ENCODE peak calls at places on chromosome 13, in seven cellular contexts. W is adrenal gland, Z is stomach, S is A549, E is body of pancreas, V is heart left ventricle, P is breast epithelium. H is an unnamed sample. For H3K4me1, the result is how much of the 10 kb centered on the place peaks cover.

GRCh38 chr13:51153527-51153926 is 42.5 kb upstream of the C13orf42 start:
- DNase-seq in W (no peak), Z (no peak), S (no peak), E (no peak), V (no peak), P (no peak), H (no peak)

GRCh38 chr13:78777973-78778372 is 119.0 kb upstream of the OBI1 start:
- DNase-seq in W (no peak), Z (no peak), S (no peak), E (no peak), V (no peak), P (no peak), H (no peak)

GRCh38 chr13:34420975-34421719 is 520.9 kb upstream of the NBEA start:
- DNase-seq in W (no peak), Z (no peak), S (no peak), E (no peak), V (no peak), P (peak), H (no peak)

GRCh38 chr13:64591981-64592380 is 2638.2 kb downstream of the PCDH9 start:
- DNase-seq in W (no peak), Z (no peak), S (no peak), E (no peak), V (no peak), P (no peak), H (no peak)

GRCh38 chr13:53522034-53522433 is 493.4 kb downstream of the OLFM4 start:
- DNase-seq in W (no peak), Z (no peak), S (no peak), E (no peak), V (no peak), P (no peak), H (no peak)

GRCh38 chr13:83881917-83882625 is at the start of gene SLITRK1:
- DNase-seq in W (peak), Z (no peak), S (peak), E (peak), V (no peak), P (no peak), H (no peak)

GRCh38 chr13:73879346-73880020 is 254.7 kb downstream of the KLF12 start:
- DNase-seq in W (no peak), Z (no peak), S (no peak), E (no peak), V (no peak), P (no peak), H (no peak)

GRCh38 chr13:67238277-67238859 is 8.2 kb upstream of the PCDH9 start:
- DNase-seq in W (no peak), Z (no peak), S (no peak), E (no peak), V (no peak), P (no peak), H (no peak)

GRCh38 chr13:21670883-21671792 is at the start of gene FGF9:
- DNase-seq in W (peak), Z (peak), S (peak), E (peak), V (peak), P (peak), H (peak)

GRCh38 chr13:112900691-112901091 is 68.3 kb upstream of the MCF2L start:
- DNase-seq in W (no peak), Z (no peak), S (no peak), E (no peak), V (no peak), P (no peak), H (no peak)

GRCh38 chr13:108176685-108177274 is 38.6 kb downstream of the LIG4 start:
- DNase-seq in W (no peak), Z (peak), S (peak), E (peak), V (no peak), P (no peak), H (no peak)

GRCh38 chr13:106083620-106084350 is 451.7 kb downstream of the EFNB2 start:
- DNase-seq in W (no peak), Z (peak), S (peak), E (peak), V (no peak), P (no peak), H (no peak)

GRCh38 chr13:59318320-59318930 is 845.3 kb downstream of the DIAPH3 start:
- DNase-seq in W (peak), Z (peak), S (peak), E (peak), V (peak), P (no peak), H (peak)

GRCh38 chr13:72726721-72727416 is 560 bp downstream of the MZT1 start:
- DNase-seq in W (peak), Z (peak), S (peak), E (peak), V (peak), P (no peak), H (peak)

GRCh38 chr13:100738176-100738855 is 63.7 kb upstream of the TMTC4 start:
- DNase-seq in W (no peak), Z (no peak), S (no peak), E (no peak), V (no peak), P (no peak), H (no peak)

GRCh38 chr13:83350569-83350968 is 531.7 kb downstream of the SLITRK1 start:
- DNase-seq in W (no peak), Z (no peak), S (peak), E (no peak), V (no peak), P (no peak), H (no peak)

GRCh38 chr13:70107125-70107497 is 515 bp upstream of the ATXN8OS start:
- DNase-seq in W (no peak), Z (no peak), S (no peak), E (peak), V (no peak), P (no peak), H (no peak)

GRCh38 chr13:113851826-113852535 is 11.9 kb downstream of the GAS6 start:
- DNase-seq in W (peak), Z (no peak), S (no peak), E (no peak), V (no peak), P (no peak), H (no peak)

GRCh38 chr13:73767191-73767741 is 366.9 kb downstream of the KLF12 start:
- DNase-seq in W (no peak), Z (no peak), S (no peak), E (no peak), V (no peak), P (no peak), H (no peak)

GRCh38 chr13:79913141-79913827 is 427.6 kb downstream of the SPRY2 start:
- DNase-seq in W (no peak), Z (no peak), S (no peak), E (no peak), V (no peak), P (no peak), H (no peak)

GRCh38 chr13:79919109-79919508 is 421.8 kb downstream of the SPRY2 start:
- DNase-seq in W (no peak), Z (no peak), S (no peak), E (no peak), V (no peak), P (no peak), H (no peak)

GRCh38 chr13:79918620-79919019 is 422.3 kb downstream of the SPRY2 start:
- DNase-seq in W (no peak), Z (no peak), S (no peak), E (no peak), V (no peak), P (no peak), H (no peak)

GRCh38 chr13:79915386-79915785 is 425.5 kb downstream of the SPRY2 start:
- DNase-seq in W (no peak), Z (no peak), S (no peak), E (no peak), V (no peak), P (no peak), H (no peak)

DNA sequence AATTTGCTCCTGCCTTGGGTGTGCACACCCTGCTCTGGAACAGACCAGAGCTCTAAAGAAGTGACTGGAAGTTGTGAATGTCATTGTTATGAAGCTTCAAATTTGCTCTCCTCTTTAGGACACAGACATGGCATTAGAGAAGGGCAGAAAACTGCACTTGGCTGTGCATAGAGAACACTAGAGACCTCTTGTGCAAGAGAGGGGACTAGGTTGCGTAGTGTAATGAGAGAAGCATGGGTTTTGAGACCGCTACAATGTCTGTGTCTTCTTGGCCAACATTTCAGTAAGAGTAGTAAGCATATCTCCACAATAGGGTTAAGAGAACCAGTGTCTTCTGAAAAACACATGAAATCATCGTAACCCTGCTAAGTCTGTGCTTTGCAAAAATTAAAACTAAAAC is 423.3 kb downstream of the SPRY2 start:
- DNase-seq in W (no peak), Z (no peak), S (no peak), E (no peak), V (no peak), P (no peak), H (no peak)
- H3K27ac ChIP-seq in W (no peak), Z (no peak), S (no peak), E (no peak), V (no peak), P (no peak), H (no peak)

GRCh38 chr13:102318233-102318632 is 83.6 kb downstream of the FGF14 start:
- DNase-seq in W (no peak), Z (no peak), S (no peak), E (no peak), V (no peak), P (no peak), H (no peak)
- H3K4me1 ChIP-seq in W (under half), Z (under half), S (under half), E (under half), V (under half), P (under half), H (under half)

DNA sequence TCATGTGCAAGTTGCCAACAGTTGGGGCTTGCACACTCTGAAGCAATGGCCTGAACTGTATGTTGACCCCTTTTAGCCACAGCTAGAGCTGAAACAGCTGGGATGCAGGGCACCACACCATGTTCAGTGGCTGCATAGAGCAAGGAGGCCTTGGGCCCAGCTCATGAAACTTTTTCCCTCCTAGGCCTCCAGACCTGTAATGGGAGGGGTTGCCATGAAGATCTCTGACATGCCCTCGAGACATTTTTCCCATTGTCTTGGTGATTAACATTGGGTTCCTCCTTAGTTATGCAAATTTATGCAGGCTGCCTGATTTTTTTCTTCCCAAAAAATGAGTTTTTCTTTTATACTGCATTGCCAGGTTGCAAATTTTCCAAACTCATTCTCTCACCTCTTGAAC is 165.1 kb upstream of the PRR20A start:
- DNase-seq in W (no peak), Z (no peak), S (no peak), E (no peak), V (no peak), P (no peak), H (no peak)
- TF ChIP-seq POLR2A in W (no peak), Z (no peak), S (no peak), E (no peak), V (no peak), P (no peak), H (no peak)

DNA sequence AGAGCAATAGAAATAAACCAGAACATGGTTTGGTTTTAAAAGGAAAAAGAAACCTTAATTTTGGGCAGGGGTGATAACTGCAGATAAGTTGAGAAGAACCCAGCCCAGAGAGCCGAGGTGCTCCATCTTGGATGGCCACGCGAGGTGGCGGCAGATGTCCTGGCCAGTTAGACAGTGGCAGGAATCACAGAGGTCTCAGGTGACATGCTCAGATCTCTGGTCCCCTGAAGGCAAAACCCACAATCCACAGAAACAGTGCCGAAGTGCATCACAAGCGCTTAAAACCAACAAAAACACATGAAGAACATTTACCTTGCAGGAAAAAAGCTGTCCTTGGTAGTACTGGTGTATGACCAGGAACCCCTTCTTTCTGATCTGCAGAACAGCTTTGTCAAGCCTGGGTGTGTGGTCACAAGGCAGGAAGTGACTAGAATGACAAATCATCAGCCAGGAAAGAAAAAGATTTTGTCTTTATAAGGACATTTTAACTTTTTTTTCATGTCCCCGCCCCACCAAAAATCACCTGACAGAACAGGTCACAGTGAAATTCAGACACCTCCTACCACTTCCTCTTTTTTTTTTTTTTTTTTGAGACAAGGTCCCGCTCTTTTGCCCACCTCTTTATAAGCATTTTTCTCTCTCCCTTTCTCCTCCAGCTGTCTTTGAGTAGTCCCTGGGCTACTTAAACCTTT is at the start of gene LCP1:
- DNase-seq in W (no peak), Z (peak), S (no peak), E (no peak), V (no peak), P (peak), H (peak)
- H3K27ac ChIP-seq in W (no peak), Z (peak), S (no peak), E (peak), V (no peak), P (peak), H (peak)

DNA sequence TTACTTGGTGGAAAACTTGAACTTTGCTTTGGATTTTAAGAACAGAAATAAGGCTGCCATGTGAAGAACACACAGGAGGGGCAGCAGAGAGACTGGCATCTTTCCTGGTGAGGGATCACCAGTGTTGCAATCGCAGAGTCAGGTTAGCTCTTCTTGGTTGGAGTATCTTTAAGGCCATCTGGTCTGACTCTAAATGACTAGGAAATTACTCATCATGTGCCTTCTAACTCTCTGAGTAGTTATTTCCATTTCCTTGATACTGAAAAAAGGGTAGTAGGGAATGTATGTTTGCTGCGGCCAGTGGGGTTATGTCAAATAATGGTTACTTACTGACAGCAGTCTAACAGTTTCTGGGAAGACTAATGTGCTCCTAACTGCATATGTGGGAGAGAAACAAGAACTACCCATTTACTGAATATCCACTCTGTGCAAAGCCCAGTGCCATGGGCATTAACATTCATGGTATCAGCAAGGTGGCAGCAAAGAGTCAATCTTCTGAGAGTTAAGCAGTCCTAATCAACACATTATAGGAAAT is 122.1 kb downstream of the COG6 start:
- DNase-seq in W (no peak), Z (no peak), S (peak), E (no peak), V (peak), P (no peak), H (no peak)
- H3K4me1 ChIP-seq in W (under half), Z (under half), S (under half), E (under half), V (under half), P (under half), H (under half)

GRCh38 chr13:98508280-98509074 is 68.4 kb downstream of the STK24 start:
- DNase-seq in W (no peak), Z (no peak), S (peak), E (no peak), V (no peak), P (no peak), H (no peak)

GRCh38 chr13:98510156-98510509 is 66.8 kb downstream of the STK24 start:
- DNase-seq in W (no peak), Z (no peak), S (no peak), E (no peak), V (no peak), P (no peak), H (no peak)

GRCh38 chr13:98507060-98507797 is 69.7 kb downstream of the STK24 start:
- DNase-seq in W (no peak), Z (peak), S (peak), E (peak), V (peak), P (peak), H (peak)

GRCh38 chr13:98511435-98511834 is 65.5 kb downstream of the STK24 start:
- DNase-seq in W (no peak), Z (no peak), S (no peak), E (no peak), V (no peak), P (no peak), H (no peak)

DNA sequence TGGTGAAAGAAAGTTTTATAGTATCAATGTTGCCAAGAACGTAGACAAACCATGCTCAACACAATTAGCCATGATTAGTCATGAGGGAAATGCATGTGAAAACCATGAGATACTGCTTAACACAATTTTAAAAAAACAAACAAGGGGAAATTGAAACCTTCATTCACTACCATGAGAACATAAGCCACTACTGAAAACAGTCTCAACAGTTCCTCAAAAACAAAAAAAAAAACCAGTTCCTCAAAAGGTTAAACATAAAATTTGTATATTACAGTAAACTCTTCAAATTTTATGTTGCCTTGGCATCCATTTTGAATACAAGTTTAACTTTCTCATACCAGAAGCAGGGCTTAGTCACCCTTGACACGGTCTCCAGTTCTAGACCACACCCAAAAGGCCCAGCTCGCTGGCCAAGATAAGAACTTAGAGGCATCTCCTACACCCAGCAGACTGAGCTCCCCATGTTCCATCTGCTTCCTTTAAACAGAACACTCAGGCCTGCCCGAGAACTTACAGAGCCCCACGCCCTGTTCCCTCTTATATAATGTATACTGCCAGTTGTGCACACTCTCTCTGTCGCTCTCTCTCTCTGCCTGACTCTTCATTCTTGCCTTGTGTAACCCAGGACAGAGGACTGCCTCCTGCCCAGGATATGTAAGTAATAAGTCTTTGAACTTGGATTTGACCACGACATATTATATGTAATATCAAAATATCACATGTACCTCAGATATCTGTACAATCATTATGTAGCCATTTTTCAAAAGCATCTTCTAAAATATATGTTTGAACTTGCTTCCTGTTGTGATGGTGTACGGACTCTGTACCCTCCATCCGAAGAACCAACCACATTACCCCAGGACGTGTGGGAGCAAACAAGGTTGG is 67.4 kb downstream of the STK24 start:
- DNase-seq in W (no peak), Z (peak), S (peak), E (no peak), V (peak), P (no peak), H (peak)
- TF ChIP-seq POLR2A in W (no peak), Z (no peak), S (no peak), E (no peak), V (no peak), P (no peak), H (no peak)

GRCh38 chr13:52195052-52195837 is 35.8 kb upstream of the NEK3 start:
- DNase-seq in W (peak), Z (peak), S (no peak), E (peak), V (peak), P (peak), H (peak)
- H3K27ac ChIP-seq in W (no peak), Z (peak), S (peak), E (peak), V (peak), P (peak), H (peak)

DNA sequence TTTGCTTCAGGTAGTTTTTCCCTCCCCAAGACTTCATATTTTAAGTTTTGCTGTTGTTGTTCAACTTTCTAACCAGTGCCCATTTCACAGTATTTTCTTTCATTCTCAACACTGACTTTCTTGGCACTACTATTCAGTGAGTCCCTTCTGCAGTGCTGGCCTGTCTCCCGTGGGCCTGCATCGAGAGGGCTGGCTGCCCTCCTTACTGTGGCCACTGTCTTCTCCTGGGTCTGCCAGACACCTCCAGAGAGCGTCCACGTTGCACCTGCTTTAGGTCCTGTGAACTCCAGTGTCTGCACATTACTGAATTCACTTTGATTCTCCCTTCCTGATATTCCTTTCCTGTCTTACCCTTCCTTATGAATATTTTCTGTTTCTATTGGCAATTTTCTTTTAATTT is 27.3 kb downstream of the COL4A1 start:
- DNase-seq in W (no peak), Z (no peak), S (no peak), E (no peak), V (no peak), P (no peak), H (peak)
- H3K4me1 ChIP-seq in W (under half), Z (under half), S (under half), E (under half), V (under half), P (under half), H (under half)

GRCh38 chr13:31199849-31200635 is at the start of gene B3GLCT:
- DNase-seq in W (peak), Z (peak), S (peak), E (peak), V (peak), P (peak), H (peak)
- TF ChIP-seq POLR2A in W (peak), Z (no peak), S (peak), E (peak), V (no peak), P (no peak), H (no peak)

DNA sequence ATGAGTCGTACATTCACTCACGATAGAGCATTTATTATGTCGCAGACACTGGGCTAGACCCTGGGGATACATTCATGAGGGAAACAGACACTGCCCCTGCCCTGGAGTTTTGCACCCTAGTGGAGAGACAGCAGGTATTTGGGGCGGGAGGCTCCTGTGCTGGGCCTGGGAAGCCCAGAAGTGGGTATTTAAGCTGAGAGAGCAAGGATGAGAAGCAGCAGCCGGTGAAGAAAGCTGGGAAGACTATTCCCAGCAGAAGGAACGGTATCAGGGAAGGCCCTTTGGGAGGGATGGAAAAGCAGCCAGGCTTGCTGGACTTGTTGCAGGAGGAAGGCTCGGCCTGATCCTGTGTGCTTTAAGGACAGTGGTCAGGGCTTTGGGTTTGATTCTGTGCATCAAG is 54.5 kb downstream of the CDADC1 start:
- DNase-seq in W (no peak), Z (no peak), S (no peak), E (no peak), V (no peak), P (no peak), H (no peak)
- H3K27ac ChIP-seq in W (no peak), Z (peak), S (no peak), E (peak), V (no peak), P (peak), H (no peak)